ENCODE peak calls at places on chromosomes 13 and 19, in four cellular contexts. L is substantia nigra; G is activated CD4-positive, alpha-beta T cell treated with anti-CD3 and anti-CD28 coated beads for 24 hours; H is dorsolateral prefrontal cortex. W is an unnamed sample.

GRCh38 chr13:76792680-76793334 is 93.4 kb downstream of the KCTD12 start:
- DNase-seq in L (no peak), G (no peak), H (no peak), W (no peak)

GRCh38 chr13:30698023-30698422 is 37.3 kb upstream of the ALOX5AP start:
- DNase-seq in L (no peak), G (no peak), H (no peak), W (no peak)

GRCh38 chr19:38686530-38686888 is 39.1 kb downstream of the ACTN4 start:
- DNase-seq in L (no peak), G (no peak), H (no peak), W (no peak)

GRCh38 chr19:34985249-34986022 is 14.7 kb upstream of the GRAMD1A start:
- DNase-seq in L (no peak), G (no peak), H (no peak), W (no peak)

GRCh38 chr19:30228726-30229523 is 143.3 kb upstream of the ZNF536 start:
- DNase-seq in L (no peak), G (no peak), H (no peak), W (no peak)

GRCh38 chr13:24007979-24008620 is 110.8 kb upstream of the C1QTNF9B start:
- DNase-seq in L (no peak), G (no peak), H (no peak), W (no peak)

GRCh38 chr13:43663474-43664090 is 123.2 kb downstream of the ENOX1 start:
- DNase-seq in L (no peak), G (no peak), H (no peak), W (no peak)

GRCh38 chr19:32219881-32220552 is 125.4 kb upstream of the ZNF507 start:
- DNase-seq in L (no peak), G (no peak), H (no peak), W (peak; percentile 22)

GRCh38 chr19:35513231-35513974 is at the start of gene DMKN:
- DNase-seq in L (no peak), G (no peak), H (no peak), W (no peak)

GRCh38 chr19:18856385-18857126 is 24.8 kb downstream of the UPF1 start:
- DNase-seq in L (no peak), G (no peak), H (peak; percentile 85), W (no peak)

GRCh38 chr13:32528358-32528757 is 10.2 kb downstream of the N4BP2L2 start:
- DNase-seq in L (no peak), G (no peak), H (no peak), W (no peak)

GRCh38 chr13:66656050-66656449 is 574.1 kb downstream of the PCDH9 start:
- DNase-seq in L (no peak), G (no peak), H (no peak), W (no peak)

GRCh38 chr19:6058411-6059201 is 51.7 kb downstream of the RFX2 start:
- DNase-seq in L (no peak), G (no peak), H (no peak), W (no peak)

GRCh38 chr19:55703790-55704215 is 28.8 kb downstream of the EPN1 start:
- DNase-seq in L (no peak), G (peak; percentile 40), H (peak; percentile 58), W (peak; percentile 79)

GRCh38 chr13:73220966-73221720 is 162.3 kb downstream of the KLF5 start:
- DNase-seq in L (no peak), G (no peak), H (no peak), W (no peak)

GRCh38 chr19:51029718-51030117 is 3.3 kb upstream of the KLK11 start:
- DNase-seq in L (no peak), G (no peak), H (no peak), W (no peak)

GRCh38 chr19:17610384-17610783 is 54.9 kb downstream of the COLGALT1 start:
- DNase-seq in L (no peak), G (no peak), H (no peak), W (no peak)

GRCh38 chr19:4360641-4361151 is 17.3 kb downstream of the MPND start:
- DNase-seq in L (no peak), G (no peak), H (no peak), W (no peak)

GRCh38 chr13:111396457-111396856 is 76.0 kb downstream of the TEX29 start:
- DNase-seq in L (no peak), G (no peak), H (peak; percentile 20), W (no peak)

GRCh38 chr13:113897161-113897560 is 33.3 kb upstream of the GAS6 start:
- DNase-seq in L (no peak), G (no peak), H (no peak), W (no peak)

GRCh38 chr19:48962029-48962848 is 2.9 kb upstream of the FTL start:
- DNase-seq in L (no peak), G (no peak), H (no peak), W (peak; percentile 93)

GRCh38 chr19:29519931-29520330 is 5.9 kb upstream of the VSTM2B start:
- DNase-seq in L (no peak), G (no peak), H (no peak), W (peak; percentile 46)

GRCh38 chr13:75687145-75687763 is 51.1 kb downstream of the LMO7 start:
- DNase-seq in L (no peak), G (no peak), H (no peak), W (no peak)

GRCh38 chr13:75800545-75800944 is 164.4 kb downstream of the LMO7 start:
- DNase-seq in L (no peak), G (no peak), H (no peak), W (no peak)

GRCh38 chr19:18558202-18558555 is 509 bp downstream of the KXD1 start:
- DNase-seq in L (no peak), G (no peak), H (no peak), W (no peak)

GRCh38 chr13:20847298-20847697 is 55.2 kb downstream of the XPO4 start:
- DNase-seq in L (no peak), G (no peak), H (no peak), W (no peak)

W was measured in upper lobe of right lung.